ENCODE peak calls at places on chromosomes 3 and 15, in nine cellular contexts. One of them, this sample, is unnamed.

GRCh38 chr15:84594617-84595290 is 6.1 kb upstream of the ZSCAN2 start:
- DNase-seq in HTR-8/SVneo: no peak
- DNase-seq in cardiac fibroblast: no peak
- DNase-seq in NCI-H2029: no peak
- DNase-seq in effector CD4-positive, alpha-beta T cell: no peak
- DNase-seq in T follicular helper cell: no peak
- DNase-seq in hepatocyte: peak; percentile 44
- DNase-seq in HS-27A: no peak
- DNase-seq in NCI-H1092: no peak
- DNase-seq in this sample: no peak

GRCh38 chr3:187314176-187314575 is 22.6 kb upstream of the MASP1 start:
- DNase-seq in HTR-8/SVneo: no peak
- DNase-seq in cardiac fibroblast: no peak
- DNase-seq in NCI-H2029: no peak
- DNase-seq in effector CD4-positive, alpha-beta T cell: no peak
- DNase-seq in T follicular helper cell: no peak
- DNase-seq in hepatocyte: no peak
- DNase-seq in HS-27A: no peak
- DNase-seq in NCI-H1092: no peak
- DNase-seq in this sample: no peak

GRCh38 chr3:185631508-185632206 is 45.6 kb downstream of the SENP2 start:
- DNase-seq in HTR-8/SVneo: no peak
- DNase-seq in cardiac fibroblast: no peak
- DNase-seq in NCI-H2029: no peak
- DNase-seq in effector CD4-positive, alpha-beta T cell: no peak
- DNase-seq in T follicular helper cell: no peak
- DNase-seq in hepatocyte: no peak
- DNase-seq in HS-27A: no peak
- DNase-seq in NCI-H1092: no peak
- DNase-seq in this sample: no peak

GRCh38 chr15:98952381-98952803 is 55.2 kb downstream of the PGPEP1L start:
- DNase-seq in HTR-8/SVneo: no peak
- DNase-seq in cardiac fibroblast: no peak
- DNase-seq in NCI-H2029: no peak
- DNase-seq in effector CD4-positive, alpha-beta T cell: no peak
- DNase-seq in T follicular helper cell: no peak
- DNase-seq in hepatocyte: no peak
- DNase-seq in HS-27A: no peak
- DNase-seq in NCI-H1092: no peak
- DNase-seq in this sample: no peak

GRCh38 chr15:75061272-75061671 is 37.9 kb downstream of the PPCDC start:
- DNase-seq in HTR-8/SVneo: no peak
- DNase-seq in cardiac fibroblast: no peak
- DNase-seq in NCI-H2029: no peak
- DNase-seq in effector CD4-positive, alpha-beta T cell: no peak
- DNase-seq in T follicular helper cell: no peak
- DNase-seq in hepatocyte: no peak
- DNase-seq in HS-27A: no peak
- DNase-seq in NCI-H1092: no peak
- DNase-seq in this sample: no peak

GRCh38 chr15:57890351-57890750 is 175.2 kb downstream of the ALDH1A2 start:
- DNase-seq in HTR-8/SVneo: no peak
- DNase-seq in cardiac fibroblast: peak; percentile 8
- DNase-seq in NCI-H2029: no peak
- DNase-seq in effector CD4-positive, alpha-beta T cell: no peak
- DNase-seq in T follicular helper cell: no peak
- DNase-seq in hepatocyte: no peak
- DNase-seq in HS-27A: peak; percentile 88
- DNase-seq in NCI-H1092: no peak
- DNase-seq in this sample: no peak

GRCh38 chr3:153740109-153740508 is 381.1 kb upstream of the ARHGEF26 start:
- DNase-seq in HTR-8/SVneo: no peak
- DNase-seq in cardiac fibroblast: no peak
- DNase-seq in NCI-H2029: no peak
- DNase-seq in effector CD4-positive, alpha-beta T cell: no peak
- DNase-seq in T follicular helper cell: no peak
- DNase-seq in hepatocyte: no peak
- DNase-seq in HS-27A: no peak
- DNase-seq in NCI-H1092: no peak
- DNase-seq in this sample: no peak

GRCh38 chr3:32399030-32399620 is 7.5 kb downstream of the CMTM7 start:
- DNase-seq in HTR-8/SVneo: peak; percentile 35
- DNase-seq in cardiac fibroblast: peak; percentile 74
- DNase-seq in NCI-H2029: peak; percentile 60
- DNase-seq in effector CD4-positive, alpha-beta T cell: peak; percentile 55
- DNase-seq in T follicular helper cell: no peak
- DNase-seq in hepatocyte: peak; percentile 67
- DNase-seq in HS-27A: peak; percentile 42
- DNase-seq in NCI-H1092: peak; percentile 25
- DNase-seq in this sample: no peak

GRCh38 chr15:74568594-74568993 is 27.6 kb downstream of the ARID3B start:
- DNase-seq in HTR-8/SVneo: no peak
- DNase-seq in cardiac fibroblast: no peak
- DNase-seq in NCI-H2029: no peak
- DNase-seq in effector CD4-positive, alpha-beta T cell: no peak
- DNase-seq in T follicular helper cell: no peak
- DNase-seq in hepatocyte: no peak
- DNase-seq in HS-27A: no peak
- DNase-seq in NCI-H1092: no peak
- DNase-seq in this sample: no peak

GRCh38 chr3:72031581-72031980 is 246.6 kb upstream of the PROK2 start:
- DNase-seq in HTR-8/SVneo: peak; percentile 19
- DNase-seq in cardiac fibroblast: peak; percentile 53
- DNase-seq in NCI-H2029: no peak
- DNase-seq in effector CD4-positive, alpha-beta T cell: no peak
- DNase-seq in T follicular helper cell: no peak
- DNase-seq in hepatocyte: no peak
- DNase-seq in HS-27A: no peak
- DNase-seq in NCI-H1092: no peak
- DNase-seq in this sample: no peak

GRCh38 chr3:59771760-59772159 is 721.9 kb upstream of the CFAP20DC start:
- DNase-seq in HTR-8/SVneo: peak; percentile 13
- DNase-seq in cardiac fibroblast: peak; percentile 60
- DNase-seq in NCI-H2029: no peak
- DNase-seq in effector CD4-positive, alpha-beta T cell: no peak
- DNase-seq in T follicular helper cell: no peak
- DNase-seq in hepatocyte: peak; percentile 67
- DNase-seq in HS-27A: peak; percentile 76
- DNase-seq in NCI-H1092: no peak
- DNase-seq in this sample: peak; percentile 13

GRCh38 chr15:79084308-79084968 is 6.1 kb downstream of the RASGRF1 start:
- DNase-seq in HTR-8/SVneo: no peak
- DNase-seq in cardiac fibroblast: no peak
- DNase-seq in NCI-H2029: no peak
- DNase-seq in effector CD4-positive, alpha-beta T cell: no peak
- DNase-seq in T follicular helper cell: no peak
- DNase-seq in hepatocyte: no peak
- DNase-seq in HS-27A: no peak
- DNase-seq in NCI-H1092: peak; percentile 63
- DNase-seq in this sample: no peak

GRCh38 chr3:194573680-194574437 is 59.4 kb downstream of the TMEM44 start:
- DNase-seq in HTR-8/SVneo: no peak
- DNase-seq in cardiac fibroblast: peak; percentile 82
- DNase-seq in NCI-H2029: peak; percentile 40
- DNase-seq in effector CD4-positive, alpha-beta T cell: no peak
- DNase-seq in T follicular helper cell: no peak
- DNase-seq in hepatocyte: peak; percentile 68
- DNase-seq in HS-27A: no peak
- DNase-seq in NCI-H1092: peak; percentile 30
- DNase-seq in this sample: peak; percentile 30

GRCh38 chr15:85581495-85581894 is 201.1 kb downstream of the AKAP13 start:
- DNase-seq in HTR-8/SVneo: no peak
- DNase-seq in cardiac fibroblast: peak; percentile 60
- DNase-seq in NCI-H2029: no peak
- DNase-seq in effector CD4-positive, alpha-beta T cell: peak; percentile 34
- DNase-seq in T follicular helper cell: peak; percentile 43
- DNase-seq in hepatocyte: no peak
- DNase-seq in HS-27A: no peak
- DNase-seq in NCI-H1092: no peak
- DNase-seq in this sample: peak; percentile 78

This sample was measured in T-helper 1 cell.